ENCODE peak calls at places on chromosomes 13 and 19, in seven cellular contexts. One of them, this sample, is unnamed.

GRCh38 chr13:98284677-98285076 is 107.6 kb upstream of the RNF113B start:
- DNase-seq in Panc1: no peak
- DNase-seq in breast epithelium: no peak
- DNase-seq in GM12891: no peak
- DNase-seq in HCT116: no peak
- DNase-seq in GM12892: no peak
- DNase-seq in transverse colon: no peak
- DNase-seq in this sample: no peak

GRCh38 chr13:32852568-32852967 is 163.7 kb upstream of the KL start:
- DNase-seq in Panc1: no peak
- DNase-seq in GM12891: no peak
- DNase-seq in transverse colon: no peak
- DNase-seq in GM12892: no peak
- DNase-seq in HCT116: no peak
- DNase-seq in breast epithelium: no peak
- DNase-seq in this sample: no peak

GRCh38 chr13:75636339-75637095 is 387 bp downstream of the LMO7 start:
- DNase-seq in breast epithelium: no peak
- DNase-seq in HCT116: no peak
- DNase-seq in Panc1: no peak
- DNase-seq in transverse colon: peak
- DNase-seq in GM12892: peak
- DNase-seq in GM12891: peak
- DNase-seq in this sample: no peak

GRCh38 chr19:47210180-47210490 is 20.9 kb downstream of the BBC3 start:
- DNase-seq in HCT116: no peak
- DNase-seq in breast epithelium: no peak
- DNase-seq in GM12891: no peak
- DNase-seq in Panc1: no peak
- DNase-seq in GM12892: no peak
- DNase-seq in transverse colon: no peak
- DNase-seq in this sample: no peak

GRCh38 chr19:6539514-6539913 is 8.7 kb downstream of the TNFSF9 start:
- DNase-seq in breast epithelium: no peak
- DNase-seq in transverse colon: no peak
- DNase-seq in HCT116: no peak
- DNase-seq in Panc1: no peak
- DNase-seq in GM12892: no peak
- DNase-seq in GM12891: no peak
- DNase-seq in this sample: no peak

GRCh38 chr13:83085186-83085900 is 796.9 kb downstream of the SLITRK1 start:
- DNase-seq in breast epithelium: no peak
- DNase-seq in Panc1: no peak
- DNase-seq in GM12892: no peak
- DNase-seq in HCT116: no peak
- DNase-seq in transverse colon: no peak
- DNase-seq in GM12891: no peak
- DNase-seq in this sample: no peak

GRCh38 chr19:45663800-45664199 is 4.2 kb upstream of the GIPR start:
- DNase-seq in Panc1: no peak
- DNase-seq in HCT116: no peak
- DNase-seq in transverse colon: no peak
- DNase-seq in GM12891: no peak
- DNase-seq in breast epithelium: no peak
- DNase-seq in GM12892: no peak
- DNase-seq in this sample: no peak

GRCh38 chr13:95948646-95949045 is 104.6 kb downstream of the UGGT2 start:
- DNase-seq in GM12891: no peak
- DNase-seq in Panc1: no peak
- DNase-seq in GM12892: no peak
- DNase-seq in HCT116: no peak
- DNase-seq in breast epithelium: no peak
- DNase-seq in transverse colon: no peak
- DNase-seq in this sample: no peak

GRCh38 chr19:40134866-40135265 is 44.1 kb upstream of the ZNF780A start:
- DNase-seq in HCT116: no peak
- DNase-seq in transverse colon: no peak
- DNase-seq in GM12891: no peak
- DNase-seq in breast epithelium: no peak
- DNase-seq in Panc1: no peak
- DNase-seq in GM12892: no peak
- DNase-seq in this sample: no peak

GRCh38 chr13:111177081-111177711 is 62.1 kb downstream of the ARHGEF7 start:
- DNase-seq in transverse colon: peak
- DNase-seq in Panc1: no peak
- DNase-seq in breast epithelium: no peak
- DNase-seq in GM12891: no peak
- DNase-seq in GM12892: no peak
- DNase-seq in HCT116: no peak
- DNase-seq in this sample: no peak

GRCh38 chr13:30037306-30037705 is 186.9 kb upstream of the UBL3 start:
- DNase-seq in transverse colon: no peak
- DNase-seq in HCT116: no peak
- DNase-seq in GM12891: no peak
- DNase-seq in Panc1: no peak
- DNase-seq in GM12892: no peak
- DNase-seq in breast epithelium: no peak
- DNase-seq in this sample: no peak

GRCh38 chr19:52946322-52947310 is 16.1 kb downstream of the ZNF816 start:
- DNase-seq in HCT116: no peak
- DNase-seq in GM12892: no peak
- DNase-seq in breast epithelium: no peak
- DNase-seq in transverse colon: peak
- DNase-seq in GM12891: no peak
- DNase-seq in Panc1: no peak
- DNase-seq in this sample: no peak

GRCh38 chr13:42875448-42876269 is 94.3 kb downstream of the FAM216B start:
- DNase-seq in transverse colon: no peak
- DNase-seq in GM12891: no peak
- DNase-seq in GM12892: no peak
- DNase-seq in HCT116: no peak
- DNase-seq in breast epithelium: no peak
- DNase-seq in Panc1: no peak
- DNase-seq in this sample: no peak

GRCh38 chr13:45341799-45342584 is 1.0 kb upstream of the TPT1 start:
- DNase-seq in GM12891: no peak
- DNase-seq in Panc1: no peak
- DNase-seq in GM12892: no peak
- DNase-seq in transverse colon: peak
- DNase-seq in breast epithelium: no peak
- DNase-seq in HCT116: no peak
- DNase-seq in this sample: no peak

GRCh38 chr13:113207890-113208423 is 512 bp downstream of the PCID2 start:
- DNase-seq in GM12891: no peak
- DNase-seq in Panc1: no peak
- DNase-seq in transverse colon: peak
- DNase-seq in GM12892: no peak
- DNase-seq in breast epithelium: no peak
- DNase-seq in HCT116: no peak
- DNase-seq in this sample: no peak

GRCh38 chr13:20127563-20128458 is 33.0 kb downstream of the GJA3 start:
- DNase-seq in breast epithelium: peak
- DNase-seq in HCT116: no peak
- DNase-seq in Panc1: no peak
- DNase-seq in transverse colon: peak
- DNase-seq in GM12891: no peak
- DNase-seq in GM12892: peak
- DNase-seq in this sample: no peak

GRCh38 chr19:5336195-5336965 is 4.2 kb downstream of the PTPRS start:
- DNase-seq in GM12891: no peak
- DNase-seq in transverse colon: no peak
- DNase-seq in HCT116: no peak
- DNase-seq in breast epithelium: no peak
- DNase-seq in GM12892: no peak
- DNase-seq in Panc1: no peak
- DNase-seq in this sample: no peak

GRCh38 chr13:69947577-69947976 is 160.0 kb upstream of the ATXN8OS start:
- DNase-seq in Panc1: no peak
- DNase-seq in transverse colon: no peak
- DNase-seq in GM12891: no peak
- DNase-seq in breast epithelium: no peak
- DNase-seq in HCT116: no peak
- DNase-seq in GM12892: no peak
- DNase-seq in this sample: no peak

GRCh38 chr13:44132710-44133109 is 240.9 kb upstream of the SERP2 start:
- DNase-seq in HCT116: peak
- DNase-seq in transverse colon: peak
- DNase-seq in breast epithelium: no peak
- DNase-seq in Panc1: no peak
- DNase-seq in GM12892: no peak
- DNase-seq in GM12891: no peak
- DNase-seq in this sample: no peak

GRCh38 chr13:30865131-30866009 is 40.7 kb upstream of the MEDAG start:
- DNase-seq in HCT116: peak
- DNase-seq in breast epithelium: peak
- DNase-seq in Panc1: no peak
- DNase-seq in GM12891: peak
- DNase-seq in transverse colon: peak
- DNase-seq in GM12892: peak
- DNase-seq in this sample: no peak

GRCh38 chr19:34408421-34408820 is 4.2 kb downstream of the PDCD2L start:
- DNase-seq in breast epithelium: no peak
- DNase-seq in GM12892: no peak
- DNase-seq in HCT116: no peak
- DNase-seq in GM12891: no peak
- DNase-seq in transverse colon: no peak
- DNase-seq in Panc1: no peak
- DNase-seq in this sample: no peak

GRCh38 chr13:44952671-44953070 is 36.6 kb downstream of the NUFIP1 start:
- DNase-seq in HCT116: no peak
- DNase-seq in Panc1: no peak
- DNase-seq in GM12892: no peak
- DNase-seq in transverse colon: no peak
- DNase-seq in breast epithelium: no peak
- DNase-seq in GM12891: no peak
- DNase-seq in this sample: no peak

GRCh38 chr13:71871844-71872243 is 4.8 kb upstream of the DACH1 start:
- DNase-seq in transverse colon: no peak
- DNase-seq in GM12892: no peak
- DNase-seq in HCT116: no peak
- DNase-seq in GM12891: no peak
- DNase-seq in Panc1: no peak
- DNase-seq in breast epithelium: no peak
- DNase-seq in this sample: no peak

GRCh38 chr13:20383058-20383457 is 142.6 kb downstream of the CRYL1 start:
- DNase-seq in transverse colon: no peak
- DNase-seq in GM12892: no peak
- DNase-seq in breast epithelium: no peak
- DNase-seq in GM12891: no peak
- DNase-seq in HCT116: no peak
- DNase-seq in Panc1: no peak
- DNase-seq in this sample: no peak

GRCh38 chr19:32363175-32363574 is 17.8 kb downstream of the ZNF507 start:
- DNase-seq in GM12891: no peak
- DNase-seq in HCT116: no peak
- DNase-seq in GM12892: no peak
- DNase-seq in breast epithelium: no peak
- DNase-seq in Panc1: no peak
- DNase-seq in transverse colon: no peak
- DNase-seq in this sample: no peak
- TF ChIP-seq POLR2AphosphoS5 in GM12891: no peak
- TF ChIP-seq POLR2AphosphoS5 in HCT116: no peak
- TF ChIP-seq POLR2AphosphoS5 in GM12892: no peak
- TF ChIP-seq POLR2AphosphoS5 in breast epithelium: no peak
- TF ChIP-seq POLR2AphosphoS5 in Panc1: no peak
- TF ChIP-seq POLR2AphosphoS5 in transverse colon: peak
- TF ChIP-seq POLR2AphosphoS5 in this sample: no peak

DNA sequence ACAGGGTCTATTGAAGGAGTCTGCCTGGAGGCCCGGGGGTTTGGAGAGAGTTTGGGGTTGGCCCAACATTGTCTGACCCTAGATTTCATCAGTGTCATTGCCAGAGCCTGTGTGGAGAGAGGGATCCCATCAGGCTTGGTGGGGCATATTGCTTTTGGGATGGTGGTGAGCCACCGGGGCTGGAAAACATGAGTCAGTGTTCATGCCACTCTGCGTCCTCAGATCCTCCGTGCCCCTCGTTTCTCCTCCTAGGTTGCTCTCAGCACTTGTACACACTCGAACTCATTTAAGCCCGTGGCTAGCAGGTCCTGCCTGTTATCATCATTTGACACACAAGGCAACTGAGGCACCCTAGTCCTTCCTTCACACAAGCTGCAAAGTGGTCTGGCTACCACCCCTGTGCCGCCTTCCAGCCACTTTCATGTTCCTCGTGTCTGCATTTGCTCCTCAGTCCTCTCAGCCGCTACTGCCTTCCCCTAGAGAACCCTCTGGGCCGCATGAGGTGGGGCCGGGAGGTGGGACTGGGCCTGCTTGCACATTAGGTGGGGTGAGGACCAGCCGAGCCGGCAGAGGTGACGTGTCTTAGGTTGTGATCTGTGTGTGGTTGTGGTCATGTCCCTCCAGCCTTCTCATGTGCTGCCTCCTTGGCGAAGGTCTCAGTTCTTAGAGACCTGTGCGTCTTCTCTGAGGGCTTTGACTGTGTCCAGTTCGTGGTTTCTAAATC is 3.6 kb downstream of the NACC1 start:
- DNase-seq in transverse colon: no peak
- DNase-seq in HCT116: no peak
- DNase-seq in breast epithelium: no peak
- DNase-seq in Panc1: no peak
- DNase-seq in GM12891: no peak
- DNase-seq in GM12892: no peak
- DNase-seq in this sample: no peak
- TF ChIP-seq POLR2AphosphoS5 in transverse colon: no peak
- TF ChIP-seq POLR2AphosphoS5 in HCT116: no peak
- TF ChIP-seq POLR2AphosphoS5 in breast epithelium: no peak
- TF ChIP-seq POLR2AphosphoS5 in Panc1: no peak
- TF ChIP-seq POLR2AphosphoS5 in GM12891: peak
- TF ChIP-seq POLR2AphosphoS5 in GM12892: no peak
- TF ChIP-seq POLR2AphosphoS5 in this sample: no peak

GRCh38 chr13:36862722-36863121 is 43.7 kb downstream of the RFXAP start:
- DNase-seq in HCT116: no peak
- DNase-seq in GM12892: no peak
- DNase-seq in Panc1: no peak
- DNase-seq in GM12891: no peak
- DNase-seq in transverse colon: no peak
- DNase-seq in breast epithelium: no peak
- DNase-seq in this sample: no peak
- TF ChIP-seq POLR2AphosphoS5 in HCT116: no peak
- TF ChIP-seq POLR2AphosphoS5 in GM12892: no peak
- TF ChIP-seq POLR2AphosphoS5 in Panc1: no peak
- TF ChIP-seq POLR2AphosphoS5 in GM12891: no peak
- TF ChIP-seq POLR2AphosphoS5 in transverse colon: no peak
- TF ChIP-seq POLR2AphosphoS5 in breast epithelium: no peak
- TF ChIP-seq POLR2AphosphoS5 in this sample: no peak

DNA sequence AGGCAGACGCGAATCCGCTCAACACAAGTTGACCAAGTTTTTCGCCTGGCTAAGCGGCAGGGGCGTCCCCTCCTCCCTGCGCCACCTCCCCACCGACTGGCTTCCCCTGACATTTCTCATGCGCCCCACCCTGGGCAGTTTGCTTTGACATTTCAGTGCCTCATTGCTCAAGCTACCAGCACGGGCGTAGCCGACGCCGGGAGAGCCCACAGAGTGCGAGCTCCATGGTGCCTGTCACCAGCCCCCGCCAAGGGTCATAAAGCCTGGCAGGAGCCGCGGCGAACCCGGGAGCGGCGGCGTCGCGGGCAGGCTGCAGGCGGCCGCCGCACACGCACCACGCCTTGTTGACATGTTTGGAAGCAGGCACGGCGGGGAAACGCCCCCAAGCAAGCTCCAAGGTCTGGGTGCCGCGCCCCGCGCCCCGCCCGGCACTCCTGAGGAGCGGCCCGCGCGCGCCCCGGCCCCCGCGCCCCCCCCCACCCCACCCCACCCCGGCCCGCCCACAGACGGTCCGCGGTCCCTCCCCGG is 640 bp downstream of the FBXL3 start:
- DNase-seq in GM12892: peak
- DNase-seq in transverse colon: peak
- DNase-seq in Panc1: no peak
- DNase-seq in breast epithelium: peak
- DNase-seq in HCT116: peak
- DNase-seq in GM12891: peak
- DNase-seq in this sample: peak
- TF ChIP-seq POLR2AphosphoS5 in GM12892: no peak
- TF ChIP-seq POLR2AphosphoS5 in transverse colon: peak
- TF ChIP-seq POLR2AphosphoS5 in Panc1: no peak
- TF ChIP-seq POLR2AphosphoS5 in breast epithelium: peak
- TF ChIP-seq POLR2AphosphoS5 in HCT116: no peak
- TF ChIP-seq POLR2AphosphoS5 in GM12891: peak
- TF ChIP-seq POLR2AphosphoS5 in this sample: peak

This sample was measured in esophagus muscularis mucosa.